ENCODE peak calls at places on chromosomes 13 and 19, in eight cellular contexts. S, N, D, U, X, M, K and F are unnamed samples.

GRCh38 chr19:29484876-29485275 is 40.9 kb upstream of the VSTM2B start:
- DNase-seq in S (peak; percentile 5), M (no peak), N (no peak), D (no peak), K (peak; percentile 3), U (no peak), X (no peak), F (no peak)

GRCh38 chr19:15180451-15181390 is 20.1 kb downstream of the NOTCH3 start:
- DNase-seq in S (no peak), N (peak; percentile 22), X (no peak), U (peak; percentile 85), K (no peak), D (no peak), M (no peak), F (no peak)

GRCh38 chr19:35206379-35206778 is 22.2 kb downstream of the FAM187B start:
- DNase-seq in M (no peak), U (no peak), S (no peak), X (peak; percentile 54), N (no peak), D (no peak), K (no peak), F (no peak)

GRCh38 chr13:26011996-26012688 is 39.7 kb downstream of the SHISA2 start:
- DNase-seq in M (peak; percentile 31), X (peak; percentile 62), N (no peak), U (no peak), K (no peak), D (no peak), S (peak; percentile 48), F (no peak)

GRCh38 chr13:26946675-26947342 is 186.2 kb upstream of the GPR12 start:
- DNase-seq in D (peak; percentile 43), X (no peak), N (peak; percentile 52), U (peak; percentile 41), M (peak; percentile 53), S (peak; percentile 70), K (no peak), F (peak; percentile 31)

GRCh38 chr19:40692212-40692551 is 1.7 kb upstream of the NUMBL start:
- DNase-seq in S (no peak), N (no peak), M (no peak), D (no peak), K (no peak), X (no peak), U (no peak), F (no peak)

GRCh38 chr13:110018009-110018408 is 231.6 kb upstream of the IRS2 start:
- DNase-seq in N (no peak), M (peak; percentile 24), D (peak; percentile 3), K (no peak), U (no peak), S (no peak), X (no peak), F (no peak)

GRCh38 chr13:79780240-79780639 is 299.3 kb downstream of the NDFIP2 start:
- DNase-seq in S (peak; percentile 43), X (no peak), K (no peak), U (no peak), D (peak; percentile 60), M (peak; percentile 62), N (no peak), F (peak; percentile 34)

GRCh38 chr13:60274664-60275063 is 110.9 kb upstream of the DIAPH3 start:
- DNase-seq in D (no peak), K (no peak), U (no peak), X (no peak), N (no peak), S (no peak), M (no peak), F (no peak)

GRCh38 chr13:40064723-40065122 is 409.3 kb downstream of the COG6 start:
- DNase-seq in D (peak; percentile 66), N (no peak), M (peak; percentile 80), S (peak; percentile 50), X (no peak), K (no peak), U (no peak), F (peak; percentile 84)

GRCh38 chr13:27666951-27667350 is 45.3 kb downstream of the POLR1D start:
- DNase-seq in U (no peak), D (no peak), K (no peak), M (no peak), N (no peak), X (no peak), S (no peak), F (no peak)

GRCh38 chr13:42497798-42498197 is 76.2 kb upstream of the TNFSF11 start:
- DNase-seq in M (peak; percentile 56), X (no peak), D (peak; percentile 85), U (no peak), S (no peak), K (no peak), N (no peak), F (peak; percentile 86)

GRCh38 chr13:30809787-30810186 is 74.4 kb downstream of the ALOX5AP start:
- DNase-seq in S (no peak), X (no peak), D (no peak), K (no peak), M (no peak), N (no peak), U (no peak), F (no peak)

GRCh38 chr13:22801402-22802003 is 379.3 kb upstream of the SGCG start:
- DNase-seq in X (no peak), K (no peak), S (no peak), M (peak; percentile 4), U (peak; percentile 3), D (no peak), N (no peak), F (no peak)

GRCh38 chr19:5261151-5261890 is 79.3 kb downstream of the PTPRS start:
- DNase-seq in K (no peak), S (no peak), N (no peak), M (no peak), X (no peak), D (no peak), U (no peak), F (no peak)

GRCh38 chr13:103640617-103641016 is 574.4 kb upstream of the SLC10A2 start:
- DNase-seq in K (no peak), N (no peak), U (peak; percentile 5), X (no peak), S (no peak), D (no peak), M (no peak), F (peak; percentile 26)

GRCh38 chr19:51467864-51468544 is 9.8 kb upstream of the SIGLEC8 start:
- DNase-seq in D (no peak), U (no peak), N (no peak), X (no peak), M (no peak), S (no peak), K (no peak), F (no peak)

GRCh38 chr19:47107953-47108746 is 5.4 kb downstream of the ZC3H4 start:
- DNase-seq in N (peak; percentile 36), U (no peak), K (no peak), M (peak; percentile 46), D (peak; percentile 51), X (no peak), S (no peak), F (no peak)

GRCh38 chr13:78228211-78228610 is 309.6 kb upstream of the EDNRB start:
- DNase-seq in D (no peak), X (no peak), N (no peak), S (no peak), K (no peak), U (no peak), M (no peak), F (no peak)

GRCh38 chr19:13859361-13859880 is 17.5 kb upstream of the NANOS3 start:
- DNase-seq in N (no peak), S (no peak), X (no peak), U (no peak), K (no peak), M (no peak), D (peak; percentile 47), F (peak; percentile 41)

GRCh38 chr19:14632286-14632685 is 42.4 kb downstream of the ADGRE3 start:
- DNase-seq in N (no peak), M (peak; percentile 51), U (no peak), K (no peak), S (no peak), D (no peak), X (no peak), F (peak; percentile 18)

GRCh38 chr19:33500586-33500985 is 21.0 kb downstream of the PEPD start:
- DNase-seq in D (no peak), X (no peak), S (no peak), U (no peak), K (no peak), M (no peak), N (no peak), F (no peak)

GRCh38 chr13:52345048-52345447 is 60.9 kb downstream of the THSD1 start:
- DNase-seq in S (no peak), K (no peak), X (no peak), D (peak; percentile 61), U (no peak), N (no peak), M (no peak), F (peak; percentile 24)

GRCh38 chr19:39082745-39083598 is 1.2 kb upstream of the ACP7 start:
- DNase-seq in D (no peak), K (no peak), U (no peak), M (no peak), X (no peak), S (no peak), N (no peak), F (no peak)

GRCh38 chr19:10270616-10271394 is at the start of gene ICAM1:
- DNase-seq in N (no peak), K (peak; percentile 78), M (peak; percentile 92), S (peak; percentile 60), U (peak; percentile 5), X (peak; percentile 60), D (peak; percentile 25), F (peak; percentile 39)

GRCh38 chr19:31135841-31136240 is 213.4 kb downstream of the TSHZ3 start:
- DNase-seq in X (no peak), U (no peak), N (no peak), S (peak; percentile 32), D (no peak), K (no peak), M (peak; percentile 59), F (peak; percentile 34)

GRCh38 chr13:111897846-111898215 is 169.1 kb upstream of the SOX1 start:
- DNase-seq in K (no peak), M (no peak), X (no peak), U (no peak), D (no peak), N (no peak), S (no peak), F (no peak)